ENCODE peak calls at places on chromosome 7, in eight cellular contexts. One of them, this sample, is unnamed.

GRCh38 chr7:85065888-85066485 is 120.9 kb downstream of the SEMA3D start:
- DNase-seq in stimulated activated CD8-positive, alpha-beta memory T cell treated with anti-CD3 and anti-CD28 coated beads, Interleukin-7, amount 100 ng/mL, for 1 hour: no peak
- DNase-seq in activated effector memory CD4-positive, alpha-beta T cell treated with anti-CD3 and anti-CD28 coated beads, Interleukin-2, amount 50 U/mL, for 16 hours: no peak
- DNase-seq in endothelial cell of umbilical vein: no peak
- DNase-seq in activated T-cell treated with anti-CD3 and anti-CD28 coated beads for 1 hour: no peak
- DNase-seq in brain microvascular endothelial cell: no peak
- DNase-seq in HTR-8/SVneo: no peak
- DNase-seq in dorsolateral prefrontal cortex: no peak
- DNase-seq in this sample: no peak

GRCh38 chr7:66013938-66014337 is 31.9 kb upstream of the GUSB start:
- DNase-seq in stimulated activated CD8-positive, alpha-beta memory T cell treated with anti-CD3 and anti-CD28 coated beads, Interleukin-7, amount 100 ng/mL, for 1 hour: no peak
- DNase-seq in activated effector memory CD4-positive, alpha-beta T cell treated with anti-CD3 and anti-CD28 coated beads, Interleukin-2, amount 50 U/mL, for 16 hours: no peak
- DNase-seq in endothelial cell of umbilical vein: peak
- DNase-seq in activated T-cell treated with anti-CD3 and anti-CD28 coated beads for 1 hour: no peak
- DNase-seq in brain microvascular endothelial cell: peak
- DNase-seq in HTR-8/SVneo: peak
- DNase-seq in dorsolateral prefrontal cortex: no peak
- DNase-seq in this sample: peak

GRCh38 chr7:146027243-146027642 is 89.4 kb upstream of the CNTNAP2 start:
- DNase-seq in stimulated activated CD8-positive, alpha-beta memory T cell treated with anti-CD3 and anti-CD28 coated beads, Interleukin-7, amount 100 ng/mL, for 1 hour: no peak
- DNase-seq in activated effector memory CD4-positive, alpha-beta T cell treated with anti-CD3 and anti-CD28 coated beads, Interleukin-2, amount 50 U/mL, for 16 hours: no peak
- DNase-seq in endothelial cell of umbilical vein: no peak
- DNase-seq in activated T-cell treated with anti-CD3 and anti-CD28 coated beads for 1 hour: no peak
- DNase-seq in brain microvascular endothelial cell: no peak
- DNase-seq in HTR-8/SVneo: no peak
- DNase-seq in dorsolateral prefrontal cortex: no peak
- DNase-seq in this sample: no peak

GRCh38 chr7:5238500-5238899 is 44.2 kb upstream of the SLC29A4 start:
- DNase-seq in stimulated activated CD8-positive, alpha-beta memory T cell treated with anti-CD3 and anti-CD28 coated beads, Interleukin-7, amount 100 ng/mL, for 1 hour: no peak
- DNase-seq in activated effector memory CD4-positive, alpha-beta T cell treated with anti-CD3 and anti-CD28 coated beads, Interleukin-2, amount 50 U/mL, for 16 hours: no peak
- DNase-seq in endothelial cell of umbilical vein: no peak
- DNase-seq in activated T-cell treated with anti-CD3 and anti-CD28 coated beads for 1 hour: no peak
- DNase-seq in brain microvascular endothelial cell: no peak
- DNase-seq in HTR-8/SVneo: no peak
- DNase-seq in dorsolateral prefrontal cortex: no peak
- DNase-seq in this sample: no peak

GRCh38 chr7:115910541-115911164 is 119.9 kb downstream of the TFEC start:
- DNase-seq in stimulated activated CD8-positive, alpha-beta memory T cell treated with anti-CD3 and anti-CD28 coated beads, Interleukin-7, amount 100 ng/mL, for 1 hour: no peak
- DNase-seq in activated effector memory CD4-positive, alpha-beta T cell treated with anti-CD3 and anti-CD28 coated beads, Interleukin-2, amount 50 U/mL, for 16 hours: no peak
- DNase-seq in endothelial cell of umbilical vein: peak
- DNase-seq in activated T-cell treated with anti-CD3 and anti-CD28 coated beads for 1 hour: no peak
- DNase-seq in brain microvascular endothelial cell: no peak
- DNase-seq in HTR-8/SVneo: no peak
- DNase-seq in dorsolateral prefrontal cortex: no peak
- DNase-seq in this sample: peak

GRCh38 chr7:131636092-131636491 is 79.7 kb upstream of the PODXL start:
- DNase-seq in stimulated activated CD8-positive, alpha-beta memory T cell treated with anti-CD3 and anti-CD28 coated beads, Interleukin-7, amount 100 ng/mL, for 1 hour: no peak
- DNase-seq in activated effector memory CD4-positive, alpha-beta T cell treated with anti-CD3 and anti-CD28 coated beads, Interleukin-2, amount 50 U/mL, for 16 hours: no peak
- DNase-seq in endothelial cell of umbilical vein: peak
- DNase-seq in activated T-cell treated with anti-CD3 and anti-CD28 coated beads for 1 hour: no peak
- DNase-seq in brain microvascular endothelial cell: peak
- DNase-seq in HTR-8/SVneo: no peak
- DNase-seq in dorsolateral prefrontal cortex: no peak
- DNase-seq in this sample: peak

GRCh38 chr7:107613439-107613838 is 33.4 kb downstream of the BCAP29 start:
- DNase-seq in stimulated activated CD8-positive, alpha-beta memory T cell treated with anti-CD3 and anti-CD28 coated beads, Interleukin-7, amount 100 ng/mL, for 1 hour: no peak
- DNase-seq in activated effector memory CD4-positive, alpha-beta T cell treated with anti-CD3 and anti-CD28 coated beads, Interleukin-2, amount 50 U/mL, for 16 hours: no peak
- DNase-seq in endothelial cell of umbilical vein: no peak
- DNase-seq in activated T-cell treated with anti-CD3 and anti-CD28 coated beads for 1 hour: no peak
- DNase-seq in brain microvascular endothelial cell: no peak
- DNase-seq in HTR-8/SVneo: no peak
- DNase-seq in dorsolateral prefrontal cortex: no peak
- DNase-seq in this sample: no peak

GRCh38 chr7:33733865-33734650 is 171.3 kb upstream of the BMPER start:
- DNase-seq in stimulated activated CD8-positive, alpha-beta memory T cell treated with anti-CD3 and anti-CD28 coated beads, Interleukin-7, amount 100 ng/mL, for 1 hour: no peak
- DNase-seq in activated effector memory CD4-positive, alpha-beta T cell treated with anti-CD3 and anti-CD28 coated beads, Interleukin-2, amount 50 U/mL, for 16 hours: no peak
- DNase-seq in endothelial cell of umbilical vein: peak
- DNase-seq in activated T-cell treated with anti-CD3 and anti-CD28 coated beads for 1 hour: no peak
- DNase-seq in brain microvascular endothelial cell: no peak
- DNase-seq in HTR-8/SVneo: no peak
- DNase-seq in dorsolateral prefrontal cortex: no peak
- DNase-seq in this sample: no peak

GRCh38 chr7:30148426-30148825 is 13.6 kb downstream of the MTURN start:
- DNase-seq in stimulated activated CD8-positive, alpha-beta memory T cell treated with anti-CD3 and anti-CD28 coated beads, Interleukin-7, amount 100 ng/mL, for 1 hour: no peak
- DNase-seq in activated effector memory CD4-positive, alpha-beta T cell treated with anti-CD3 and anti-CD28 coated beads, Interleukin-2, amount 50 U/mL, for 16 hours: no peak
- DNase-seq in endothelial cell of umbilical vein: no peak
- DNase-seq in activated T-cell treated with anti-CD3 and anti-CD28 coated beads for 1 hour: no peak
- DNase-seq in brain microvascular endothelial cell: no peak
- DNase-seq in HTR-8/SVneo: no peak
- DNase-seq in dorsolateral prefrontal cortex: no peak
- DNase-seq in this sample: no peak

GRCh38 chr7:140542226-140542625 is 62.9 kb upstream of the MKRN1 start:
- DNase-seq in stimulated activated CD8-positive, alpha-beta memory T cell treated with anti-CD3 and anti-CD28 coated beads, Interleukin-7, amount 100 ng/mL, for 1 hour: no peak
- DNase-seq in activated effector memory CD4-positive, alpha-beta T cell treated with anti-CD3 and anti-CD28 coated beads, Interleukin-2, amount 50 U/mL, for 16 hours: no peak
- DNase-seq in endothelial cell of umbilical vein: no peak
- DNase-seq in activated T-cell treated with anti-CD3 and anti-CD28 coated beads for 1 hour: no peak
- DNase-seq in brain microvascular endothelial cell: peak
- DNase-seq in HTR-8/SVneo: peak
- DNase-seq in dorsolateral prefrontal cortex: no peak
- DNase-seq in this sample: peak

GRCh38 chr7:41996381-41997035 is 240.5 kb downstream of the GLI3 start:
- DNase-seq in stimulated activated CD8-positive, alpha-beta memory T cell treated with anti-CD3 and anti-CD28 coated beads, Interleukin-7, amount 100 ng/mL, for 1 hour: no peak
- DNase-seq in activated effector memory CD4-positive, alpha-beta T cell treated with anti-CD3 and anti-CD28 coated beads, Interleukin-2, amount 50 U/mL, for 16 hours: no peak
- DNase-seq in endothelial cell of umbilical vein: peak
- DNase-seq in activated T-cell treated with anti-CD3 and anti-CD28 coated beads for 1 hour: no peak
- DNase-seq in brain microvascular endothelial cell: peak
- DNase-seq in HTR-8/SVneo: peak
- DNase-seq in dorsolateral prefrontal cortex: no peak
- DNase-seq in this sample: peak

GRCh38 chr7:140674899-140675701 is 2.4 kb downstream of the ADCK2 start:
- DNase-seq in stimulated activated CD8-positive, alpha-beta memory T cell treated with anti-CD3 and anti-CD28 coated beads, Interleukin-7, amount 100 ng/mL, for 1 hour: no peak
- DNase-seq in activated effector memory CD4-positive, alpha-beta T cell treated with anti-CD3 and anti-CD28 coated beads, Interleukin-2, amount 50 U/mL, for 16 hours: peak
- DNase-seq in endothelial cell of umbilical vein: peak
- DNase-seq in activated T-cell treated with anti-CD3 and anti-CD28 coated beads for 1 hour: no peak
- DNase-seq in brain microvascular endothelial cell: peak
- DNase-seq in HTR-8/SVneo: peak
- DNase-seq in dorsolateral prefrontal cortex: peak
- DNase-seq in this sample: peak

GRCh38 chr7:98470131-98470985 is 69.5 kb upstream of the BAIAP2L1 start:
- DNase-seq in stimulated activated CD8-positive, alpha-beta memory T cell treated with anti-CD3 and anti-CD28 coated beads, Interleukin-7, amount 100 ng/mL, for 1 hour: no peak
- DNase-seq in activated effector memory CD4-positive, alpha-beta T cell treated with anti-CD3 and anti-CD28 coated beads, Interleukin-2, amount 50 U/mL, for 16 hours: peak
- DNase-seq in endothelial cell of umbilical vein: no peak
- DNase-seq in activated T-cell treated with anti-CD3 and anti-CD28 coated beads for 1 hour: no peak
- DNase-seq in brain microvascular endothelial cell: no peak
- DNase-seq in HTR-8/SVneo: no peak
- DNase-seq in dorsolateral prefrontal cortex: no peak
- DNase-seq in this sample: no peak

GRCh38 chr7:80468931-80469714 is 42.7 kb downstream of the GNAT3 start:
- DNase-seq in stimulated activated CD8-positive, alpha-beta memory T cell treated with anti-CD3 and anti-CD28 coated beads, Interleukin-7, amount 100 ng/mL, for 1 hour: no peak
- DNase-seq in activated effector memory CD4-positive, alpha-beta T cell treated with anti-CD3 and anti-CD28 coated beads, Interleukin-2, amount 50 U/mL, for 16 hours: no peak
- DNase-seq in endothelial cell of umbilical vein: no peak
- DNase-seq in activated T-cell treated with anti-CD3 and anti-CD28 coated beads for 1 hour: no peak
- DNase-seq in brain microvascular endothelial cell: no peak
- DNase-seq in HTR-8/SVneo: no peak
- DNase-seq in dorsolateral prefrontal cortex: no peak
- DNase-seq in this sample: no peak

GRCh38 chr7:45709168-45710034 is 135.2 kb downstream of the ADCY1 start:
- DNase-seq in stimulated activated CD8-positive, alpha-beta memory T cell treated with anti-CD3 and anti-CD28 coated beads, Interleukin-7, amount 100 ng/mL, for 1 hour: no peak
- DNase-seq in activated effector memory CD4-positive, alpha-beta T cell treated with anti-CD3 and anti-CD28 coated beads, Interleukin-2, amount 50 U/mL, for 16 hours: peak
- DNase-seq in endothelial cell of umbilical vein: no peak
- DNase-seq in activated T-cell treated with anti-CD3 and anti-CD28 coated beads for 1 hour: no peak
- DNase-seq in brain microvascular endothelial cell: no peak
- DNase-seq in HTR-8/SVneo: no peak
- DNase-seq in dorsolateral prefrontal cortex: peak
- DNase-seq in this sample: no peak

GRCh38 chr7:520503-521161 is 986 bp upstream of the PDGFA start:
- DNase-seq in stimulated activated CD8-positive, alpha-beta memory T cell treated with anti-CD3 and anti-CD28 coated beads, Interleukin-7, amount 100 ng/mL, for 1 hour: no peak
- DNase-seq in activated effector memory CD4-positive, alpha-beta T cell treated with anti-CD3 and anti-CD28 coated beads, Interleukin-2, amount 50 U/mL, for 16 hours: no peak
- DNase-seq in endothelial cell of umbilical vein: no peak
- DNase-seq in activated T-cell treated with anti-CD3 and anti-CD28 coated beads for 1 hour: no peak
- DNase-seq in brain microvascular endothelial cell: no peak
- DNase-seq in HTR-8/SVneo: no peak
- DNase-seq in dorsolateral prefrontal cortex: no peak
- DNase-seq in this sample: no peak

GRCh38 chr7:122595885-122596284 is 103.0 kb downstream of the RNF133 start:
- DNase-seq in stimulated activated CD8-positive, alpha-beta memory T cell treated with anti-CD3 and anti-CD28 coated beads, Interleukin-7, amount 100 ng/mL, for 1 hour: no peak
- DNase-seq in activated effector memory CD4-positive, alpha-beta T cell treated with anti-CD3 and anti-CD28 coated beads, Interleukin-2, amount 50 U/mL, for 16 hours: no peak
- DNase-seq in endothelial cell of umbilical vein: no peak
- DNase-seq in activated T-cell treated with anti-CD3 and anti-CD28 coated beads for 1 hour: no peak
- DNase-seq in brain microvascular endothelial cell: no peak
- DNase-seq in HTR-8/SVneo: no peak
- DNase-seq in dorsolateral prefrontal cortex: no peak
- DNase-seq in this sample: no peak

GRCh38 chr7:27178366-27178765 is 4.2 kb upstream of the HOXA10 start:
- DNase-seq in stimulated activated CD8-positive, alpha-beta memory T cell treated with anti-CD3 and anti-CD28 coated beads, Interleukin-7, amount 100 ng/mL, for 1 hour: no peak
- DNase-seq in activated effector memory CD4-positive, alpha-beta T cell treated with anti-CD3 and anti-CD28 coated beads, Interleukin-2, amount 50 U/mL, for 16 hours: peak
- DNase-seq in endothelial cell of umbilical vein: peak
- DNase-seq in activated T-cell treated with anti-CD3 and anti-CD28 coated beads for 1 hour: no peak
- DNase-seq in brain microvascular endothelial cell: no peak
- DNase-seq in HTR-8/SVneo: no peak
- DNase-seq in dorsolateral prefrontal cortex: no peak
- DNase-seq in this sample: no peak

GRCh38 chr7:76300210-76300731 is 2.2 kb upstream of the HSPB1 start:
- DNase-seq in stimulated activated CD8-positive, alpha-beta memory T cell treated with anti-CD3 and anti-CD28 coated beads, Interleukin-7, amount 100 ng/mL, for 1 hour: no peak
- DNase-seq in activated effector memory CD4-positive, alpha-beta T cell treated with anti-CD3 and anti-CD28 coated beads, Interleukin-2, amount 50 U/mL, for 16 hours: no peak
- DNase-seq in endothelial cell of umbilical vein: peak
- DNase-seq in activated T-cell treated with anti-CD3 and anti-CD28 coated beads for 1 hour: no peak
- DNase-seq in brain microvascular endothelial cell: peak
- DNase-seq in HTR-8/SVneo: no peak
- DNase-seq in dorsolateral prefrontal cortex: no peak
- DNase-seq in this sample: peak

GRCh38 chr7:98930921-98931320 is 52.6 kb downstream of the TRRAP start:
- DNase-seq in stimulated activated CD8-positive, alpha-beta memory T cell treated with anti-CD3 and anti-CD28 coated beads, Interleukin-7, amount 100 ng/mL, for 1 hour: no peak
- DNase-seq in activated effector memory CD4-positive, alpha-beta T cell treated with anti-CD3 and anti-CD28 coated beads, Interleukin-2, amount 50 U/mL, for 16 hours: peak
- DNase-seq in endothelial cell of umbilical vein: peak
- DNase-seq in activated T-cell treated with anti-CD3 and anti-CD28 coated beads for 1 hour: no peak
- DNase-seq in brain microvascular endothelial cell: peak
- DNase-seq in HTR-8/SVneo: no peak
- DNase-seq in dorsolateral prefrontal cortex: no peak
- DNase-seq in this sample: peak

GRCh38 chr7:117401293-117402002 is 25.8 kb downstream of the ASZ1 start:
- DNase-seq in stimulated activated CD8-positive, alpha-beta memory T cell treated with anti-CD3 and anti-CD28 coated beads, Interleukin-7, amount 100 ng/mL, for 1 hour: no peak
- DNase-seq in activated effector memory CD4-positive, alpha-beta T cell treated with anti-CD3 and anti-CD28 coated beads, Interleukin-2, amount 50 U/mL, for 16 hours: no peak
- DNase-seq in endothelial cell of umbilical vein: no peak
- DNase-seq in activated T-cell treated with anti-CD3 and anti-CD28 coated beads for 1 hour: no peak
- DNase-seq in brain microvascular endothelial cell: peak
- DNase-seq in HTR-8/SVneo: no peak
- DNase-seq in dorsolateral prefrontal cortex: no peak
- DNase-seq in this sample: no peak

GRCh38 chr7:112467867-112468266 is 12.9 kb upstream of the LSMEM1 start:
- DNase-seq in stimulated activated CD8-positive, alpha-beta memory T cell treated with anti-CD3 and anti-CD28 coated beads, Interleukin-7, amount 100 ng/mL, for 1 hour: no peak
- DNase-seq in activated effector memory CD4-positive, alpha-beta T cell treated with anti-CD3 and anti-CD28 coated beads, Interleukin-2, amount 50 U/mL, for 16 hours: no peak
- DNase-seq in endothelial cell of umbilical vein: no peak
- DNase-seq in activated T-cell treated with anti-CD3 and anti-CD28 coated beads for 1 hour: no peak
- DNase-seq in brain microvascular endothelial cell: no peak
- DNase-seq in HTR-8/SVneo: no peak
- DNase-seq in dorsolateral prefrontal cortex: no peak
- DNase-seq in this sample: no peak

GRCh38 chr7:71683382-71683781 is 551.4 kb downstream of the GALNT17 start:
- DNase-seq in stimulated activated CD8-positive, alpha-beta memory T cell treated with anti-CD3 and anti-CD28 coated beads, Interleukin-7, amount 100 ng/mL, for 1 hour: no peak
- DNase-seq in activated effector memory CD4-positive, alpha-beta T cell treated with anti-CD3 and anti-CD28 coated beads, Interleukin-2, amount 50 U/mL, for 16 hours: no peak
- DNase-seq in endothelial cell of umbilical vein: no peak
- DNase-seq in activated T-cell treated with anti-CD3 and anti-CD28 coated beads for 1 hour: no peak
- DNase-seq in brain microvascular endothelial cell: no peak
- DNase-seq in HTR-8/SVneo: no peak
- DNase-seq in dorsolateral prefrontal cortex: no peak
- DNase-seq in this sample: no peak

GRCh38 chr7:159083698-159084068 is 61.0 kb downstream of the VIPR2 start:
- DNase-seq in stimulated activated CD8-positive, alpha-beta memory T cell treated with anti-CD3 and anti-CD28 coated beads, Interleukin-7, amount 100 ng/mL, for 1 hour: no peak
- DNase-seq in activated effector memory CD4-positive, alpha-beta T cell treated with anti-CD3 and anti-CD28 coated beads, Interleukin-2, amount 50 U/mL, for 16 hours: peak
- DNase-seq in endothelial cell of umbilical vein: no peak
- DNase-seq in activated T-cell treated with anti-CD3 and anti-CD28 coated beads for 1 hour: no peak
- DNase-seq in brain microvascular endothelial cell: no peak
- DNase-seq in HTR-8/SVneo: no peak
- DNase-seq in dorsolateral prefrontal cortex: no peak
- DNase-seq in this sample: no peak

GRCh38 chr7:27148776-27149641 is 1.4 kb upstream of the HOXA6 start:
- DNase-seq in stimulated activated CD8-positive, alpha-beta memory T cell treated with anti-CD3 and anti-CD28 coated beads, Interleukin-7, amount 100 ng/mL, for 1 hour: no peak
- DNase-seq in activated effector memory CD4-positive, alpha-beta T cell treated with anti-CD3 and anti-CD28 coated beads, Interleukin-2, amount 50 U/mL, for 16 hours: no peak
- DNase-seq in endothelial cell of umbilical vein: peak
- DNase-seq in activated T-cell treated with anti-CD3 and anti-CD28 coated beads for 1 hour: no peak
- DNase-seq in brain microvascular endothelial cell: no peak
- DNase-seq in HTR-8/SVneo: no peak
- DNase-seq in dorsolateral prefrontal cortex: no peak
- DNase-seq in this sample: no peak

GRCh38 chr7:140446467-140446866 is 32.8 kb downstream of the MKRN1 start:
- DNase-seq in stimulated activated CD8-positive, alpha-beta memory T cell treated with anti-CD3 and anti-CD28 coated beads, Interleukin-7, amount 100 ng/mL, for 1 hour: no peak
- DNase-seq in activated effector memory CD4-positive, alpha-beta T cell treated with anti-CD3 and anti-CD28 coated beads, Interleukin-2, amount 50 U/mL, for 16 hours: no peak
- DNase-seq in endothelial cell of umbilical vein: no peak
- DNase-seq in activated T-cell treated with anti-CD3 and anti-CD28 coated beads for 1 hour: no peak
- DNase-seq in brain microvascular endothelial cell: no peak
- DNase-seq in HTR-8/SVneo: no peak
- DNase-seq in dorsolateral prefrontal cortex: no peak
- DNase-seq in this sample: no peak

GRCh38 chr7:103134866-103135554 is 13.9 kb downstream of the NAPEPLD start:
- DNase-seq in stimulated activated CD8-positive, alpha-beta memory T cell treated with anti-CD3 and anti-CD28 coated beads, Interleukin-7, amount 100 ng/mL, for 1 hour: no peak
- DNase-seq in activated effector memory CD4-positive, alpha-beta T cell treated with anti-CD3 and anti-CD28 coated beads, Interleukin-2, amount 50 U/mL, for 16 hours: no peak
- DNase-seq in endothelial cell of umbilical vein: no peak
- DNase-seq in activated T-cell treated with anti-CD3 and anti-CD28 coated beads for 1 hour: no peak
- DNase-seq in brain microvascular endothelial cell: no peak
- DNase-seq in HTR-8/SVneo: no peak
- DNase-seq in dorsolateral prefrontal cortex: no peak
- DNase-seq in this sample: no peak

GRCh38 chr7:116511552-116512523 is 12.3 kb downstream of the CAV2 start:
- DNase-seq in stimulated activated CD8-positive, alpha-beta memory T cell treated with anti-CD3 and anti-CD28 coated beads, Interleukin-7, amount 100 ng/mL, for 1 hour: no peak
- DNase-seq in activated effector memory CD4-positive, alpha-beta T cell treated with anti-CD3 and anti-CD28 coated beads, Interleukin-2, amount 50 U/mL, for 16 hours: peak
- DNase-seq in endothelial cell of umbilical vein: peak
- DNase-seq in activated T-cell treated with anti-CD3 and anti-CD28 coated beads for 1 hour: no peak
- DNase-seq in brain microvascular endothelial cell: no peak
- DNase-seq in HTR-8/SVneo: no peak
- DNase-seq in dorsolateral prefrontal cortex: no peak
- DNase-seq in this sample: peak

GRCh38 chr7:37494940-37495339 is 46.3 kb upstream of the ELMO1 start:
- DNase-seq in stimulated activated CD8-positive, alpha-beta memory T cell treated with anti-CD3 and anti-CD28 coated beads, Interleukin-7, amount 100 ng/mL, for 1 hour: no peak
- DNase-seq in activated effector memory CD4-positive, alpha-beta T cell treated with anti-CD3 and anti-CD28 coated beads, Interleukin-2, amount 50 U/mL, for 16 hours: no peak
- DNase-seq in endothelial cell of umbilical vein: no peak
- DNase-seq in activated T-cell treated with anti-CD3 and anti-CD28 coated beads for 1 hour: no peak
- DNase-seq in brain microvascular endothelial cell: no peak
- DNase-seq in HTR-8/SVneo: no peak
- DNase-seq in dorsolateral prefrontal cortex: no peak
- DNase-seq in this sample: no peak

GRCh38 chr7:157011333-157012112 is 1.1 kb upstream of the MNX1 start:
- DNase-seq in stimulated activated CD8-positive, alpha-beta memory T cell treated with anti-CD3 and anti-CD28 coated beads, Interleukin-7, amount 100 ng/mL, for 1 hour: no peak
- DNase-seq in activated effector memory CD4-positive, alpha-beta T cell treated with anti-CD3 and anti-CD28 coated beads, Interleukin-2, amount 50 U/mL, for 16 hours: no peak
- DNase-seq in endothelial cell of umbilical vein: no peak
- DNase-seq in activated T-cell treated with anti-CD3 and anti-CD28 coated beads for 1 hour: no peak
- DNase-seq in brain microvascular endothelial cell: no peak
- DNase-seq in HTR-8/SVneo: no peak
- DNase-seq in dorsolateral prefrontal cortex: no peak
- DNase-seq in this sample: no peak

GRCh38 chr7:101093907-101094306 is 8.6 kb downstream of the TRIM56 start:
- DNase-seq in stimulated activated CD8-positive, alpha-beta memory T cell treated with anti-CD3 and anti-CD28 coated beads, Interleukin-7, amount 100 ng/mL, for 1 hour: no peak
- DNase-seq in activated effector memory CD4-positive, alpha-beta T cell treated with anti-CD3 and anti-CD28 coated beads, Interleukin-2, amount 50 U/mL, for 16 hours: no peak
- DNase-seq in endothelial cell of umbilical vein: no peak
- DNase-seq in activated T-cell treated with anti-CD3 and anti-CD28 coated beads for 1 hour: no peak
- DNase-seq in brain microvascular endothelial cell: peak
- DNase-seq in HTR-8/SVneo: peak
- DNase-seq in dorsolateral prefrontal cortex: no peak
- DNase-seq in this sample: peak

GRCh38 chr7:2099036-2099957 is 133.4 kb downstream of the MAD1L1 start:
- DNase-seq in stimulated activated CD8-positive, alpha-beta memory T cell treated with anti-CD3 and anti-CD28 coated beads, Interleukin-7, amount 100 ng/mL, for 1 hour: no peak
- DNase-seq in activated effector memory CD4-positive, alpha-beta T cell treated with anti-CD3 and anti-CD28 coated beads, Interleukin-2, amount 50 U/mL, for 16 hours: no peak
- DNase-seq in endothelial cell of umbilical vein: no peak
- DNase-seq in activated T-cell treated with anti-CD3 and anti-CD28 coated beads for 1 hour: peak
- DNase-seq in brain microvascular endothelial cell: no peak
- DNase-seq in HTR-8/SVneo: no peak
- DNase-seq in dorsolateral prefrontal cortex: no peak
- DNase-seq in this sample: no peak

GRCh38 chr7:40199076-40199802 is 64.4 kb downstream of the SUGCT start:
- DNase-seq in stimulated activated CD8-positive, alpha-beta memory T cell treated with anti-CD3 and anti-CD28 coated beads, Interleukin-7, amount 100 ng/mL, for 1 hour: no peak
- DNase-seq in activated effector memory CD4-positive, alpha-beta T cell treated with anti-CD3 and anti-CD28 coated beads, Interleukin-2, amount 50 U/mL, for 16 hours: no peak
- DNase-seq in endothelial cell of umbilical vein: peak
- DNase-seq in activated T-cell treated with anti-CD3 and anti-CD28 coated beads for 1 hour: no peak
- DNase-seq in brain microvascular endothelial cell: peak
- DNase-seq in HTR-8/SVneo: peak
- DNase-seq in dorsolateral prefrontal cortex: no peak
- DNase-seq in this sample: peak

GRCh38 chr7:2761131-2761624 is 73.2 kb downstream of the AMZ1 start:
- DNase-seq in stimulated activated CD8-positive, alpha-beta memory T cell treated with anti-CD3 and anti-CD28 coated beads, Interleukin-7, amount 100 ng/mL, for 1 hour: no peak
- DNase-seq in activated effector memory CD4-positive, alpha-beta T cell treated with anti-CD3 and anti-CD28 coated beads, Interleukin-2, amount 50 U/mL, for 16 hours: no peak
- DNase-seq in endothelial cell of umbilical vein: no peak
- DNase-seq in activated T-cell treated with anti-CD3 and anti-CD28 coated beads for 1 hour: no peak
- DNase-seq in brain microvascular endothelial cell: no peak
- DNase-seq in HTR-8/SVneo: no peak
- DNase-seq in dorsolateral prefrontal cortex: no peak
- DNase-seq in this sample: no peak